ENCODE peak calls at places on chromosomes 16 and 17, in four cellular contexts. S is fibroblast of lung, V is GM23248, L is PC-3. K is an unnamed sample.

GRCh38 chr16:3187798-3188674 is at the start of gene OR1F1:
- DNase-seq in S (peak), V (peak), L (no peak), K (peak)

GRCh38 chr17:65173284-65173793 is 36.2 kb downstream of the RGS9 start:
- DNase-seq in S (peak), V (peak), L (peak), K (peak)

GRCh38 chr16:8552487-8553221 is 37.7 kb downstream of the TMEM114 start:
- DNase-seq in S (no peak), V (no peak), L (no peak), K (no peak)

GRCh38 chr17:41621916-41622315 is 2.5 kb downstream of the KRT17 start:
- DNase-seq in S (no peak), V (no peak), L (no peak), K (no peak)

GRCh38 chr16:27498916-27499658 is 50.6 kb downstream of the GTF3C1 start:
- DNase-seq in S (no peak), V (no peak), L (no peak), K (no peak)

GRCh38 chr17:33207231-33207630 is 85.9 kb downstream of the ASIC2 start:
- DNase-seq in S (no peak), V (no peak), L (no peak), K (no peak)

GRCh38 chr17:76082326-76083251 is 3.6 kb downstream of the ZACN start:
- DNase-seq in S (no peak), V (no peak), L (no peak), K (no peak)

GRCh38 chr16:86925067-86925791 is 346.9 kb downstream of the FOXL1 start:
- DNase-seq in S (peak), V (peak), L (no peak), K (peak)

GRCh38 chr17:63086483-63087185 is 120.6 kb downstream of the TANC2 start:
- DNase-seq in S (peak), V (no peak), L (peak), K (no peak)

GRCh38 chr17:80468781-80469533 is 7.5 kb downstream of the NPTX1 start:
- DNase-seq in S (no peak), V (no peak), L (no peak), K (no peak)

GRCh38 chr17:80469667-80470066 is 6.7 kb downstream of the NPTX1 start:
- DNase-seq in S (no peak), V (no peak), L (no peak), K (no peak)

GRCh38 chr17:80466188-80466705 is 10.2 kb downstream of the NPTX1 start:
- DNase-seq in S (no peak), V (no peak), L (no peak), K (no peak)

GRCh38 chr17:80470603-80471002 is 5.8 kb downstream of the NPTX1 start:
- DNase-seq in S (no peak), V (no peak), L (no peak), K (no peak)

GRCh38 chr17:80468222-80468621 is 8.2 kb downstream of the NPTX1 start:
- DNase-seq in S (no peak), V (no peak), L (no peak), K (no peak)
- TF ChIP-seq EZH2 in S (no peak), V (no peak), L (no peak), K (no peak)

DNA sequence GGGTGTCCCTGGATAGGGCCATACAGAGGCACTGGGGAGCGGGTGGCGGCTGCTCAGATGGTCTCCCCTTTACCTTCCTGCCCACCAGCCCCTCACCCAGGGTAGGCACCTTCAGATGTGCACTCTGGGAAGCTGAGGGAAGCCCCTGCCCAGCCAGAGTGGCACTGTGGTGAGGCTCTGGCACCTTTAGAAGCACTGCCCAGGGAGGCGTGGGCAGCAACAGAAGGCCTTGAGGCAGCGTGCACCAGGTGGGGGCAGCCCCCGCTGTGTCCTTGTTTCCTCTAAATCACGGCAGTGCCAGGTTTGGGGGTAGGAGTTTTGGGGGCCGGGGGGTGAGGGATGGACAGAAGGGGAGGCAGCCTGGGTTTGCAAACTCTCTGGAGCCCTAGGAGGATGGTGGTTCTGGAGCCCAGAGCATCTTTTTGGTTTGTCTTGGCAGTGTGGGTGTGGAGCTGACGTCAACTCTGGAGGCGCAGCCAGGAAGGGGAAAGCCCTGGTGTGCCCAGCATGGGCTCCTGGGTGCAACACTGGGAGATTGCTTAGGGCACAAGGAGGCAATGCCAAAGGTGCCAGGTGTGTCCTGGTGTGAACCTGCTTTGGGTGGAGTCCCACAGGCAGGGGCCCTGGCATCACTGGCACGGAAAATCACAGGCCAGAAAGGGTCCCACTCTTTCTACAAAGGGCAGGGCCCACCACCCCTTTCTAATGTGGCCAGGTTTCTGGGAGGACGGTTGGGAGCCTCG is 23.1 kb upstream of the CDC42EP4 start:
- DNase-seq in S (no peak), V (no peak), L (no peak), K (no peak)
- H3K27ac ChIP-seq in S (no peak), V (no peak), L (peak), K (no peak)

DNA sequence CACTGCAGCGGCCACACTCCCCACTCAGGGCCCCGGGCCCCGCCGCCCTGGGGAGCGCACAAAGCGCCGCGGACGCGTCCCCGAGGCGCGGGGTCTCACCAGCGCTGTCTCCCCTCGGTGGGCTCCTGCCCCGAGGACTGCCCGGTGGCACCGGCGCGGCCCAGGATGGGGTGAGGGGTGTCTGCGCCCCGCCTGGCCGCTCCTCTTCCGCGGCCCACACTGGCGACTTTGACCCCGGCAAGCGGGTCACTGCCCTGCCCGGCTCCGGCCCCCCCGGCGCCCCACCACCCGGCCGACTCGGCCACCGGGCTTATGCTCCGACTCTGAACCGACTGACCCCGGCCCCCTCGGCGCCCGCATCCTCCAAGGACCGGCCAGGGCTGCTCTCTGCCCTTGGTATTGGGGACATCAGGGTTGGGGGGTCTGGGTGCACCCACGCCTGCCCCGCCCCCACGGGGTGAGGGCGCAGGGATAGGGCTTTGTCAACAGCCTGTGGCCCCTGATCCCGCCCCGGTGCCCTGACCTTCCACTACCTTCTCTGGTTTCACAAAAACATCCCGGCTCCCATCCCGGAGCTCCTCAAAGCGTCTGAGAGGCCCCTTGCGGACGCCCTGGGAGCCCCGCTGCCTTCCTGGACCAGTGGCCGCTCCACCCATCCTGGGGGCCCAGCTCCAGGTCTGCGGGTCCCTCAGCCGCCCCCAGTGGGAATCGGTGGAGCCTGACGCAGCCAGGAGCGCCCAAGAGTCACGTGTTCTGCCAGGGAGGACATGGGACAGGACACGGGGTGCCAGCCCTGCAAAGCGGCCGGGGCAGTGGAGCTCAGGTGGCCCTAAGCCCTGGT is 829 bp downstream of the GCGR start:
- DNase-seq in S (no peak), V (no peak), L (no peak), K (no peak)
- TF ChIP-seq EZH2 in S (peak), V (peak), L (peak), K (peak)

GRCh38 chr17:2237960-2238359 is 65.6 kb downstream of the SMG6 start:
- DNase-seq in S (no peak), V (peak), L (no peak), K (no peak)

GRCh38 chr17:2240541-2240940 is 63.0 kb downstream of the SMG6 start:
- DNase-seq in S (no peak), V (peak), L (peak), K (no peak)

GRCh38 chr17:2239882-2240430 is 63.6 kb downstream of the SMG6 start:
- DNase-seq in S (peak), V (peak), L (peak), K (no peak)

GRCh38 chr17:2238432-2239169 is 65.0 kb downstream of the SMG6 start:
- DNase-seq in S (no peak), V (peak), L (no peak), K (no peak)

DNA sequence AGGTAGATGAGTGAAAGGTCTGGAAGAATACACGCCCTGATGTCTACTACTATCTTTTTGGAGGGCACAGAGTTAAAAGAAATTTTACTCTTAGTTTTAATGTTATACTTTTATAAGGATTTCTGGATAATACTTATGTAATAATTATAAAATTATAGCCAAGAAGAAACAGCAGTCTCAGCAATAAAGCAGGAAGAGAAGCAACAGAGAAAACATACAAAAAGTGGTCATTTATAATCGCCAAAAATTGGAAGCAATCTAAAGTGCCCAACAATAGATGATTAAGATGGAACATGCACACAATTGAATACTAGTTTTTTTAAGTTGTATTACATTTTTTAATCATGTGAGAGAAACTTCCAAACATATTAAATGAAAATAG is 64.4 kb downstream of the SMG6 start:
- DNase-seq in S (no peak), V (no peak), L (no peak), K (no peak)
- H3K27ac ChIP-seq in S (peak), V (peak), L (peak), K (no peak)

GRCh38 chr17:39094607-39095308 is 56.7 kb downstream of the PLXDC1 start:
- DNase-seq in S (peak), V (no peak), L (no peak), K (no peak)

GRCh38 chr17:39097159-39097519 is 54.3 kb downstream of the PLXDC1 start:
- DNase-seq in S (no peak), V (no peak), L (no peak), K (no peak)

GRCh38 chr17:39097537-39097936 is 53.9 kb downstream of the PLXDC1 start:
- DNase-seq in S (no peak), V (no peak), L (no peak), K (no peak)

GRCh38 chr17:39095309-39095686 is 56.1 kb downstream of the PLXDC1 start:
- DNase-seq in S (no peak), V (peak), L (no peak), K (no peak)

DNA sequence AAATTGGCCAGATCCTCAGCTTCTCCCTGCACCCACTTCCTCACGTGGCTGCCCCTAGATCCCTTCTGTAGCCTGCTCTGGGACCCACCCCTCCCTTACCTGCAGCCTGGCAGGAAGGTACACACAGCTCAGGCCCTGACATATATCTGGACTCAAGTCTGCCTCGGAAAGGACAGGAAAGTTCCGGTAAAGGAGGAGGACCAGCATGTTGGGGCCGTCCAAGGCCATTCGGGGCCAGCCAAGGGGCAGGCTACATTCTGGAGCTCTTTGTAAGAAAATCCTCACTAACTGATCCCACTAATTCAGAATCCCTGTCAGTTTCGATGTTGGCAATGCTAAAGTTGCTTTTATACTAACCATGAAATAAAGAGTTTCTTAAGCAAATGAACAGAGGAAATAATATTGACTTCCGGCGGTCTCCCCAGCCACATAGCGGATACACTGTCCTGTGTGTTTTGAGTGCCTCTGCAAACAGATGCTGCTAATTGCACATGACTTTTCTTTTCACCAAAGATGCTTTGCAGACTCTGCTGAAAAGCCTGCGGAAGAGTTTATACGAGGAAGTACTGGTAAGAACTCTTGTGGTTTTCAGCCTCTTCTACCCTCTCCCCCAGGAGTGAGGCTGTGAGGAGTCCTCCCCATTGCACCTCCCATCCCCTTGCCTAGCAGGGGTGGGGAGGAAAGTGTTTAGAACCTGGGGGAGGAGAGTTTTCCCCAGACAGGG is 54.8 kb downstream of the PLXDC1 start:
- DNase-seq in S (no peak), V (no peak), L (no peak), K (no peak)
- TF ChIP-seq EZH2 in S (no peak), V (no peak), L (no peak), K (no peak)

GRCh38 chr17:15263680-15264079 is 1.4 kb downstream of the PMP22 start:
- DNase-seq in S (no peak), V (no peak), L (peak), K (no peak)

GRCh38 chr17:15263206-15263579 is 1.9 kb downstream of the PMP22 start:
- DNase-seq in S (peak), V (peak), L (peak), K (peak)

GRCh38 chr17:15261063-15261817 is 3.9 kb downstream of the PMP22 start:
- DNase-seq in S (peak), V (peak), L (peak), K (peak)

GRCh38 chr17:15261818-15262290 is 3.3 kb downstream of the PMP22 start:
- DNase-seq in S (peak), V (peak), L (peak), K (peak)

DNA sequence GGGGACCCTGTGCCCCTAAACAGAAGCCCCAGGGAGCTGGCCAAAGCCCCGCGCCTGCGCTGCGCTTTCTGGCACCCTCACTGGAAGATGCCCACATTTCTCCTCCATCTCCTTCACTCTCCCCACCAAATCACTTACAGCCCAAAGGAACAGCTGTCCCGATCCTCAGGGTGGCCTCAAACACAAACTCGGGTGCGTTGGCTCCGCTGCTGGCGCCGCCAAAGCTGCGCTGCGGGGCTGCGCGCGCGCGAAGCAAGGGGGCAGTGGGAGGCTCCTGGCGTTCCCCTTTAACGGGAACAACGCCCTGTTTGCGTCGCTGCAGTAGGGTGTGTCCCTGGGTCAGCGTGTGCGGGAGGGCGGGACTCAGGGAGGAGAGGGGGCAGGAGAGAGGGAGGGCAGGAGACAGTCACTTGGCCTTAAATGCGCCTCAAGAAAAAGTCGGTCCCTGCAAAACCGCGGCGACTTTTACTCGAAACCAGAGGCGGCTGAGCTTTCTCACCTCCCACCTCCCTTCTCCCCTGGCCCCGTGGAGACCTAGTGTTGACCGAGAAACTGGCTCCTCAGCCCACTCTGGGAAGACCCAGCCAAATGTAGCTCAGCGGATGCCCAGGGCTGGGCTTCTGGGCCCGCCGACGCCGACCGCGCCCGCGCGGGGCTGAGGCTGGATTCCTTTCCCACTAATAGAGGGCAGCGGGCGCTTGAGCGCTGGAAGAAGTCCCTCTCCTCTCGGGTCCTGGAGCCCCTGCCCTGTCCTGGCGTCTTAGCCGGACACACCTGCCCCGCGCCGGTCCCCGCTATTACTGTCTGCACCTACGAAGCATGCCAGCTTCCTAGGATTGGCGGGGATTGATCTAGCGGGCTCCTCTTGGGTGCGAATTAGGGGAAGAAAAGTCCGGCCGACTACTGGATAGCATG is 2.6 kb downstream of the PMP22 start:
- DNase-seq in S (peak), V (peak), L (peak), K (no peak)
- H3K27ac ChIP-seq in S (peak), V (peak), L (peak), K (no peak)

GRCh38 chr17:1505586-1505985 is 10.8 kb downstream of the INPP5K start:
- DNase-seq in S (no peak), V (no peak), L (no peak), K (no peak)
- TF ChIP-seq EZH2 in S (no peak), V (no peak), L (no peak), K (no peak)

K was measured in A673.